ENCODE peak calls at places on chromosomes 6 and 20, in seven cellular contexts. F, Y, V, R, D, S and A are unnamed samples.

GRCh38 chr6:31407699-31408098 is 4.3 kb downstream of the MICA start:
- DNase-seq in R (no peak), V (peak), F (peak), D (peak), Y (peak), S (no peak), A (peak)

GRCh38 chr20:61454053-61454452 is 202.0 kb downstream of the CDH4 start:
- DNase-seq in F (no peak), R (no peak), Y (no peak), V (no peak), S (no peak), D (no peak), A (no peak)

GRCh38 chr6:167849846-167850459 is 23.2 kb downstream of the AFDN start:
- DNase-seq in D (peak), Y (no peak), S (no peak), R (no peak), F (no peak), V (peak), A (peak)

GRCh38 chr6:36597775-36598174 is 3.6 kb downstream of the SRSF3 start:
- DNase-seq in D (no peak), R (peak), S (no peak), F (no peak), V (no peak), Y (no peak), A (no peak)

GRCh38 chr6:28402197-28402596 is 2.6 kb upstream of the ZSCAN12 start:
- DNase-seq in D (no peak), Y (no peak), S (no peak), V (no peak), R (no peak), F (no peak), A (no peak)

GRCh38 chr20:517221-517620 is 26.4 kb downstream of the CSNK2A1 start:
- DNase-seq in D (no peak), R (no peak), S (no peak), V (no peak), F (peak), Y (no peak), A (peak)

GRCh38 chr6:54891536-54891935 is 45.0 kb downstream of the FAM83B start:
- DNase-seq in D (peak), F (no peak), R (no peak), S (no peak), V (peak), Y (no peak), A (no peak)

GRCh38 chr6:131136021-131136847 is 967 bp downstream of the AKAP7 start:
- DNase-seq in F (peak), R (no peak), D (peak), V (peak), Y (peak), S (no peak), A (peak)

GRCh38 chr6:160992323-160993314 is 1.1 kb downstream of the MAP3K4 start:
- DNase-seq in Y (peak), V (peak), R (no peak), F (peak), D (peak), S (peak), A (peak)

GRCh38 chr6:161300823-161301222 is 27.0 kb upstream of the AGPAT4 start:
- DNase-seq in S (no peak), F (no peak), D (no peak), Y (no peak), R (no peak), V (no peak), A (peak)

GRCh38 chr6:125753218-125753936 is 3.9 kb downstream of the HEY2 start:
- DNase-seq in D (no peak), Y (peak), R (no peak), S (no peak), F (peak), V (peak), A (no peak)

GRCh38 chr6:134015719-134016557 is 36.5 kb downstream of the SLC2A12 start:
- DNase-seq in S (no peak), F (no peak), Y (no peak), D (no peak), R (no peak), V (no peak), A (no peak)

GRCh38 chr6:48101277-48101676 is 9.7 kb downstream of the PTCHD4 start:
- DNase-seq in Y (peak), D (peak), F (no peak), R (no peak), S (no peak), V (peak), A (peak)

GRCh38 chr6:40688214-40688761 is 101.1 kb upstream of the LRFN2 start:
- DNase-seq in R (no peak), D (no peak), F (no peak), Y (no peak), S (no peak), V (no peak), A (no peak)

GRCh38 chr6:127119361-127120108 is 1.1 kb downstream of the RSPO3 start:
- DNase-seq in R (peak), S (no peak), V (peak), F (no peak), D (peak), Y (no peak), A (no peak)

GRCh38 chr20:46767127-46767761 is 57.8 kb downstream of the SLC2A10 start:
- DNase-seq in S (peak), F (peak), R (no peak), D (peak), Y (no peak), V (peak), A (no peak)

GRCh38 chr6:6277418-6277817 is 43.0 kb downstream of the F13A1 start:
- DNase-seq in Y (peak), S (no peak), V (peak), F (peak), R (no peak), D (peak), A (peak)

GRCh38 chr20:36121981-36122930 is 32.3 kb upstream of the EPB41L1 start:
- DNase-seq in D (peak), V (peak), F (no peak), R (peak), Y (no peak), S (no peak), A (no peak)

GRCh38 chr6:169890049-169890448 is 138.6 kb downstream of the ERMARD start:
- DNase-seq in R (peak), S (no peak), V (no peak), Y (no peak), F (no peak), D (no peak), A (no peak)

GRCh38 chr6:42969934-42970333 is 9.0 kb downstream of the PEX6 start:
- DNase-seq in V (no peak), F (no peak), S (no peak), R (no peak), D (no peak), Y (no peak), A (no peak)

GRCh38 chr6:52590634-52590985 is 13.8 kb upstream of the TRAM2 start:
- DNase-seq in R (no peak), D (no peak), Y (no peak), V (peak), F (peak), S (no peak), A (peak)

GRCh38 chr20:266604-267562 is 9.4 kb downstream of the DEFB132 start:
- DNase-seq in Y (peak), R (peak), S (peak), D (peak), F (peak), V (peak), A (peak)

GRCh38 chr6:161745594-161745993 is 471.7 kb upstream of the AGPAT4 start:
- DNase-seq in R (no peak), Y (no peak), V (no peak), D (no peak), S (no peak), F (no peak), A (peak)

GRCh38 chr6:43962458-43962857 is 164.8 kb downstream of the MRPL14 start:
- DNase-seq in V (no peak), F (peak), Y (no peak), S (no peak), R (no peak), D (peak), A (no peak)

GRCh38 chr6:3413612-3414011 is 43.2 kb downstream of the SLC22A23 start:
- DNase-seq in V (no peak), R (no peak), S (no peak), D (no peak), F (no peak), Y (no peak), A (no peak)

GRCh38 chr20:2851086-2851485 is 10.5 kb downstream of the VPS16 start:
- DNase-seq in Y (no peak), V (no peak), D (no peak), S (no peak), F (no peak), R (no peak), A (no peak)

GRCh38 chr6:38262609-38263008 is 377.1 kb downstream of the BTBD9 start:
- DNase-seq in S (no peak), Y (peak), V (peak), F (peak), D (peak), R (no peak), A (peak)

GRCh38 chr6:43713611-43714310 is 26.2 kb upstream of the MRPS18A start:
- DNase-seq in D (no peak), S (no peak), V (no peak), Y (no peak), R (no peak), F (no peak), A (no peak)

GRCh38 chr20:24148372-24148771 is 159.8 kb upstream of the GGTLC1 start:
- DNase-seq in Y (no peak), S (no peak), V (no peak), D (no peak), F (no peak), R (no peak), A (no peak)

GRCh38 chr20:47817573-47817972 is 32.3 kb upstream of the SULF2 start:
- DNase-seq in D (peak), Y (no peak), S (no peak), R (no peak), F (no peak), V (peak), A (no peak)

GRCh38 chr6:143940011-143940597 is 68.0 kb downstream of the PLAGL1 start:
- DNase-seq in V (peak), F (peak), S (peak), D (peak), R (peak), Y (peak), A (no peak)

GRCh38 chr6:92779758-92780157 is 639.6 kb downstream of the EPHA7 start:
- DNase-seq in R (no peak), Y (peak), F (peak), S (no peak), D (peak), V (peak), A (peak)

GRCh38 chr6:125658759-125659431 is 90.5 kb upstream of the HEY2 start:
- DNase-seq in D (peak), Y (no peak), V (peak), S (no peak), F (peak), R (no peak), A (no peak)

GRCh38 chr6:148701393-148701774 is 45.4 kb upstream of the UST start:
- DNase-seq in Y (no peak), S (no peak), V (no peak), F (no peak), D (no peak), R (no peak), A (no peak)

GRCh38 chr20:44743080-44743701 is 2.5 kb upstream of the KCNK15 start:
- DNase-seq in D (no peak), Y (no peak), R (no peak), S (no peak), V (no peak), F (no peak), A (no peak)

DNA sequence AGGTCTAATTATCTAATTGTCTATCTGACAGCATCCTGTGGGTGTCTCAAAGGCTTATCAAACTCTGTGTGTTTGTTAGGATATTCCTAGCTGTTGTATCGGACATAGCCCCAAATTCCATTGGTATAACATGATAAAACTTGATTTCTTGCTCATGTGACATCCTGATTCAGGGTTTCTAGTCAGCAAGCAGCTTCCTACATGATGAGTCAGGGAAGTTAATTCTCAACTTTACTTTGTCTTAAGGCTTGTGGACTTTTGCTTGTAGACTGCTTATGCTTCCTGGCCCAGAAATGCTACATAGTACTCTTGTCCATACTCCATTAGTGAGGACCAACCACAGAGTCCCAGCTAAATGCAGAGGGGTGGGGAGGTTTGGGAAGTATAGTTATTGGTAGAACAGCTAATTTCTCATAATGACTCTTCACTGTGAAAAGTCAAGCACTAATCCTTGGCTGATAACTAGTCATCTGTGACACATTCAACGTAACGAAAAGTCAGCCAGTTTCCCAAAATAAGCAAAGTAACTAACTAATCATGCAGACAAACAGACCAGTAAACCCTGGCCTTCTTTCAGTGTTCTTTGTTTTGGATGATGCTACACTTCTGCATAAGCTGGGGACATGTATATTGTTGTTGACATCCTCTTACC is 25.8 kb downstream of the NKAIN2 start:
- DNase-seq in V (peak), Y (peak), F (peak), S (no peak), R (no peak), D (peak), A (peak)
- H3K4me3 ChIP-seq in V (no peak), Y (no peak), F (no peak), S (no peak), R (no peak), D (no peak), A (no peak)

GRCh38 chr6:153668758-153669157 is 370.3 kb upstream of the OPRM1 start:
- DNase-seq in Y (no peak), R (no peak), S (no peak), V (peak), D (no peak), F (no peak), A (no peak)

DNA sequence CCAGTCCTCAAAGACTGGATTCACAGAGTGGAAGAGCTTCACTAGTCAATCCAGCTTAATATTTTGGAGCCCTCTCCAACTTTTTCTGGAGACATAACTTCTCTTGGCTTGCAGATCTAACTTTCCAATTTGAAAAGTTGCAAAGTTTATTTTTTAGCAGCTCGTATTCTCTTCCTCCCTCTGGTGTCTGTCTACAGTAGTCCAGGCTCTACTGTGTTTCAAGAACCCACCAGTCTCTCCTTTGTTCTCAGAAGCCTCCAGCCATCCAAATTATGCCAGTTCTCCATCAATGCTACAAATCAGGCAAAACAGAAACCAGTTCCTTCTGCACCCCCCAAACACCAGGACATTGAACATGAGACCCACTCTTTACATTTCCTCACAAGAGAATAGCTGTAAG is 376.1 kb upstream of the OPRM1 start:
- DNase-seq in S (no peak), F (no peak), D (no peak), R (no peak), V (no peak), Y (no peak), A (no peak)
- TF ChIP-seq CTCF in S (no peak), F (no peak), D (no peak), R (no peak), V (no peak), Y (no peak), A (no peak)

GRCh38 chr6:22330941-22331340 is 34.1 kb upstream of the PRL start:
- DNase-seq in V (no peak), D (no peak), R (no peak), S (no peak), F (no peak), Y (no peak), A (no peak)

GRCh38 chr6:22334778-22335177 is 37.9 kb upstream of the PRL start:
- DNase-seq in S (no peak), V (no peak), Y (no peak), D (no peak), R (no peak), F (no peak), A (no peak)

GRCh38 chr6:22333802-22334201 is 37.0 kb upstream of the PRL start:
- DNase-seq in S (no peak), F (peak), Y (no peak), D (no peak), R (no peak), V (no peak), A (peak)

GRCh38 chr6:22332216-22332615 is 35.4 kb upstream of the PRL start:
- DNase-seq in S (no peak), R (no peak), D (no peak), F (no peak), Y (no peak), V (no peak), A (no peak)

GRCh38 chr6:22332726-22333125 is 35.9 kb upstream of the PRL start:
- DNase-seq in V (peak), Y (no peak), R (no peak), D (no peak), S (no peak), F (no peak), A (no peak)
- H3K4me3 ChIP-seq in V (no peak), Y (no peak), R (no peak), D (no peak), S (no peak), F (no peak), A (no peak)

DNA sequence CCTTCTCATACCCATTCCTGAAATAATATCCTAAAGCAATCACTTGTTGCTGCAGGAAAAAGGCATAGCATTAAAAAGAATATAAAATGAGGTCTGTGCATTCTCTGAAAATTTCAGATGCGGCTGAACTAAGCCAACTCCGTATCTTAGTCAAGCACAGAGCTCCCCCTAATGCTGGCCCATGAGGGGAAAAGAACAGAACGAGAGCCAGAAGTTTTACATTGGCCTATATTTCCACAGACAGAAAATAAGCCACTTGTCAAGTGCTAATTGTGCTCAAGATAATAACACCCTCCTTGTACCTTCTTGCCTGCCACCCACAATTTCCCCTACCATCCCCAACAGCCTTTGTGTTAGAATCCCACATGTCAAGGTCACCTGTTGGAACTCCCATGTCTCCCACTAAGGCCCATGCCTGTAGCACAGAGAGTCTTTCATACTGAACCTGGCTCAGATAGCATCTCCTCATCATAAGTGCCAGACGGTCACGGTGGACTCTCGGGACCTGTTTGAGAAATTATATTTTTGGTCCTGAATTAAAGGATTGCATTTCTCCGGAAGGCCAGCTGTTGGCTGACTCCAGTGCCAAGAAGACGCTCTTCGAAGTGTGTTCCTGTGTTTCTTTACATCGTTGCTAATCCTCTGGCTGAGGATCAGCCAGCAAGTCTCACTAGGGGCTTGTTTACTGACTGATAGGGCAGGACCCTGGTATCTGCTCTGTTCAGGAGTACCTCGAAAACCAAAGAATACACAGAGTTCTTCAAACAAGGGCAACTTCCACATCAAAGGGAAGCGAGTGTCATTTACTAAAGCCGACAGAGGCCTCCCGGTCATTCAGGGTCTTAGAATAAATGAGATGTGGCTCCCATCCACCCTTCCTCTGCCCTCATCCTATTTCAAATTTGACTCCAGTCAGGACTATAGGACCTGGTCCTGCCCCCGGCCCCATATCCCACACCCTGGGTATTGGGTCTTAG is 183.4 kb upstream of the FBXL4 start:
- DNase-seq in V (no peak), D (no peak), S (no peak), Y (no peak), R (no peak), F (no peak), A (no peak)
- TF ChIP-seq CTCF in V (no peak), D (no peak), S (no peak), Y (no peak), R (no peak), F (no peak), A (no peak)

DNA sequence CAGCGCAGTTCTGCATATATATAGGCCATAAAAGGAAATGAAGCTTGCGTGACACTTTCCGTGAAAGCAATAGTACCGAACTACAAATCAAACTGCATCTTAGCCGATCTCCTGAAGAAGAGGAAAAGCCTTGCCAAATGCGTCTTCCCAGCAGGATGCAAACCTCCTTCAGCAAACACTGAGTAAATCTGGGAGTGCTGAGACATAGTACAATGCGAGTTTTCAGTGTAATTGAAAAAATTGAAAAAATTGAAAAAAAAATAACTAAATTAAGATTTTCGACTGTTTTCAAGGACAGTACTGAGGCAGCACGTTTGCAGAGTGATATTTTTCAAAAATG is 13.4 kb downstream of the RPP21 start:
- DNase-seq in R (no peak), D (no peak), V (no peak), F (no peak), S (no peak), Y (no peak), A (peak)
- H3K4me3 ChIP-seq in R (no peak), D (no peak), V (no peak), F (no peak), S (no peak), Y (no peak), A (no peak)